ENCODE peak calls at places on chromosomes 3 and 15, in five cellular contexts. F is fibroblast of pulmonary artery; O is PC-9; T is stimulated activated CD4-positive, alpha-beta T cell treated with anti-CD3 and anti-CD28 coated beads, Interleukin-4, amount 100 ng/mL, for 1 hour; H is right cardiac atrium. X is an unnamed sample.
A peak's percentile ranks its signal among the peaks of the same experiment; 100 is the strongest.

GRCh38 chr3:56681963-56682457 is 1.1 kb downstream of the TASOR start:
- DNase-seq in F (no peak), O (no peak), T (no peak), H (no peak), X (no peak)

GRCh38 chr3:190579514-190580137 is 65.7 kb downstream of the IL1RAP start:
- DNase-seq in F (no peak), O (no peak), T (no peak), H (no peak), X (no peak)

GRCh38 chr15:65097651-65098263 is 17.2 kb downstream of the UBAP1L start:
- DNase-seq in F (no peak), O (no peak), T (no peak), H (no peak), X (no peak)

GRCh38 chr15:62758126-62758951 is 284.2 kb upstream of the TPM1 start:
- DNase-seq in F (peak; percentile 90), O (peak; percentile 34), T (no peak), H (no peak), X (no peak)

GRCh38 chr3:4270726-4271125 is 32.4 kb upstream of the SETMAR start:
- DNase-seq in F (no peak), O (no peak), T (no peak), H (no peak), X (no peak)

GRCh38 chr3:161295325-161295724 is 74.2 kb downstream of the NMD3 start:
- DNase-seq in F (no peak), O (peak; percentile 50), T (no peak), H (no peak), X (no peak)

GRCh38 chr3:173066044-173066679 is 74.9 kb downstream of the SPATA16 start:
- DNase-seq in F (peak; percentile 81), O (no peak), T (no peak), H (no peak), X (no peak)

GRCh38 chr3:187165144-187165543 is 25.8 kb upstream of the RPL39L start:
- DNase-seq in F (peak; percentile 74), O (peak; percentile 71), T (no peak), H (no peak), X (no peak)

GRCh38 chr15:74593122-74593521 is 22.5 kb upstream of the CLK3 start:
- DNase-seq in F (no peak), O (no peak), T (no peak), H (no peak), X (no peak)

GRCh38 chr3:131072099-131072559 is 45.5 kb downstream of the NEK11 start:
- DNase-seq in F (peak; percentile 67), O (no peak), T (no peak), H (no peak), X (no peak)

GRCh38 chr3:25338158-25338725 is 89.8 kb upstream of the RARB start:
- DNase-seq in F (no peak), O (no peak), T (no peak), H (no peak), X (no peak)

GRCh38 chr15:29446480-29446879 is 176.9 kb upstream of the NSMCE3 start:
- DNase-seq in F (no peak), O (no peak), T (no peak), H (no peak), X (no peak)

GRCh38 chr3:60912142-60912541 is 339.1 kb downstream of the FHIT start:
- DNase-seq in F (no peak), O (no peak), T (no peak), H (no peak), X (no peak)

GRCh38 chr15:80072285-80072684 is 12.8 kb downstream of the ZFAND6 start:
- DNase-seq in F (peak; percentile 95), O (peak; percentile 15), T (no peak), H (no peak), X (no peak)